ENCODE peak calls at places on chromosomes 4 and X, in seven cellular contexts. I, F, H, N, V, X and O are unnamed samples.

GRCh38 chr4:70603856-70604255 is 11.8 kb downstream of the AMBN start:
- DNase-seq in I (no peak), F (no peak), H (no peak), N (no peak), V (peak), X (no peak), O (no peak)

GRCh38 chrX:56790778-56791177 is 61.7 kb downstream of the NBDY start:
- DNase-seq in I (no peak), F (no peak), H (no peak), N (no peak), V (no peak), X (no peak), O (no peak)

GRCh38 chrX:80335062-80335830 is 85.0 kb upstream of the TENT5D start:
- DNase-seq in I (no peak), F (no peak), H (no peak), N (peak), V (peak), X (no peak), O (peak)

GRCh38 chr4:67083496-67083895 is 461.8 kb downstream of the CENPC start:
- DNase-seq in I (no peak), F (no peak), H (no peak), N (no peak), V (no peak), X (no peak), O (no peak)

GRCh38 chrX:49106930-49107329 is 16.6 kb downstream of the GPKOW start:
- DNase-seq in I (no peak), F (peak), H (peak), N (peak), V (peak), X (peak), O (peak)

GRCh38 chr4:5395781-5396180 is 312.6 kb downstream of the EVC2 start:
- DNase-seq in I (no peak), F (no peak), H (no peak), N (no peak), V (no peak), X (no peak), O (no peak)

GRCh38 chrX:124023838-124024238 is 62.3 kb downstream of the STAG2 start:
- DNase-seq in I (no peak), F (no peak), H (no peak), N (no peak), V (no peak), X (peak), O (no peak)

GRCh38 chr4:76457885-76458284 is 22.9 kb downstream of the SHROOM3 start:
- DNase-seq in I (no peak), F (no peak), H (no peak), N (no peak), V (peak), X (no peak), O (no peak)

GRCh38 chrX:129534816-129535578 is 5.1 kb upstream of the OCRL start:
- DNase-seq in I (no peak), F (no peak), H (no peak), N (no peak), V (no peak), X (no peak), O (no peak)

GRCh38 chr4:176475091-176475490 is 155.3 kb downstream of the SPCS3 start:
- DNase-seq in I (no peak), F (no peak), H (no peak), N (no peak), V (peak), X (no peak), O (no peak)

GRCh38 chr4:141131738-141132688 is 1.3 kb downstream of the RNF150 start:
- DNase-seq in I (no peak), F (no peak), H (no peak), N (no peak), V (no peak), X (peak), O (no peak)

GRCh38 chr4:2923141-2923551 is 40.1 kb downstream of the NOP14 start:
- DNase-seq in I (no peak), F (no peak), H (no peak), N (no peak), V (peak), X (peak), O (no peak)

GRCh38 chrX:72142931-72143709 is 11.4 kb upstream of the RTL5 start:
- DNase-seq in I (no peak), F (peak), H (no peak), N (peak), V (no peak), X (no peak), O (no peak)

GRCh38 chrX:141638601-141639000 is 49.1 kb downstream of the SPANXA2 start:
- DNase-seq in I (no peak), F (no peak), H (no peak), N (no peak), V (no peak), X (no peak), O (no peak)

GRCh38 chr4:1291996-1292702 is 2.5 kb downstream of the MAEA start:
- DNase-seq in I (no peak), F (no peak), H (no peak), N (no peak), V (no peak), X (no peak), O (no peak)

GRCh38 chr4:107736924-107737448 is 17.0 kb upstream of the PAPSS1 start:
- DNase-seq in I (no peak), F (peak), H (peak), N (peak), V (peak), X (peak), O (peak)

GRCh38 chr4:95963456-95963855 is 123.6 kb downstream of the PDHA2 start:
- DNase-seq in I (no peak), F (no peak), H (no peak), N (no peak), V (no peak), X (no peak), O (no peak)

GRCh38 chr4:71270901-71271300 is 67.9 kb upstream of the SLC4A4 start:
- DNase-seq in I (no peak), F (peak), H (peak), N (no peak), V (peak), X (peak), O (peak)

GRCh38 chr4:21554036-21554435 is 394.5 kb downstream of the KCNIP4 start:
- DNase-seq in I (no peak), F (no peak), H (no peak), N (no peak), V (no peak), X (no peak), O (no peak)

GRCh38 chrX:11434607-11435006 is 141.4 kb downstream of the AMELX start:
- DNase-seq in I (no peak), F (no peak), H (no peak), N (no peak), V (no peak), X (no peak), O (no peak)

GRCh38 chr4:185144601-185145240 is 1.7 kb downstream of the SLC25A4 start:
- DNase-seq in I (no peak), F (no peak), H (no peak), N (no peak), V (no peak), X (no peak), O (no peak)

GRCh38 chrX:131201986-131202385 is 87.1 kb downstream of the IGSF1 start:
- DNase-seq in I (no peak), F (no peak), H (no peak), N (no peak), V (no peak), X (no peak), O (no peak)

GRCh38 chrX:103685396-103685795 is 1.1 kb downstream of the MORF4L2 start:
- DNase-seq in I (no peak), F (peak), H (peak), N (no peak), V (no peak), X (peak), O (peak)

GRCh38 chr4:153931804-153932203 is 142.9 kb upstream of the SFRP2 start:
- DNase-seq in I (no peak), F (peak), H (no peak), N (no peak), V (peak), X (no peak), O (no peak)

GRCh38 chr4:38563703-38564490 is 100.1 kb upstream of the KLF3 start:
- DNase-seq in I (no peak), F (no peak), H (no peak), N (no peak), V (peak), X (peak), O (no peak)

DNA sequence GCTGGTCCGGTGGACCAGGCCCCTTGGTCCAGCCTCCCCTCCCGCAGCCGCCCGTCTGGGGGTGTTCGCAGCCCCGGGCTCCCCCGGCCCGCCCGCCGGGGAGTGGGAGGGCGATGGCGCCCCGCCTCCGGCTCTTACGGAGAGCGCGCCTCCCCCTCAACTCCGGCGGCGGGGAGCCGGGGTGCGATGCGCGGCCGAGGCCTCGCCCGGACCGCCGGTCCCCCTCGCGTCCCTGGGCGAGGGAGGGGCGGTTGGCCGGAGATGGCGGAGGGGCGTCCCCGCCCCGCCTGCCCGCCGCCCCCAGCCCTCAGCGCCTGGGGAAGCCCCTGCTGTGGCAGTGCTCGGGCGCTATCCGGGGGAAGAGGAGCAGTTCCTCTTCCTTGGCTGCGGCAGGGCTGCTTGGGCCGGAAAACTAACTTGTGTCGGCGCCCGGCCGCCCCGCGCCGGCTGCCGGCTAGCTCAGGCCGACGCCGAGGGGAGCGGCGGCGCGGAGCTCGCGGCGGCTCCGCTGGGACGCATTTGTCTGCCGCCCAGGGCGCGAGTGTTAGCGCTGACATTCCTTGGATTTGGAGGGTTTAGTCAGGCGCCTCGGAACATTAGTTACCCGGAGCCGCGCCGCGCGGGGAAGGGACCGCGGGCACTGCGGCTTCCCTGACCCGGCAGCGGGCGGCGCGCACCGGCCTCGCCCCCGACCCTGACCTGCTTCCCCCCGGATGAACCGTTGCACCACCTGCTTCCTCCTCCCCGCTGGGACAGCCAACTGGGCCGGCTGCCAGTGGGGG is 1.0 kb downstream of the GALNT7 start:
- DNase-seq in I (no peak), F (peak), H (peak), N (peak), V (peak), X (peak), O (peak)
- TF ChIP-seq CTCF in I (no peak), F (no peak), H (no peak), N (no peak), V (no peak), X (no peak), O (no peak)

GRCh38 chrX:69031971-69032391 is 133.3 kb downstream of the PJA1 start:
- DNase-seq in I (no peak), F (no peak), H (no peak), N (no peak), V (peak), X (no peak), O (no peak)

GRCh38 chrX:69029696-69030245 is 135.5 kb downstream of the PJA1 start:
- DNase-seq in I (no peak), F (no peak), H (no peak), N (no peak), V (no peak), X (no peak), O (no peak)

GRCh38 chrX:69028761-69029120 is 136.5 kb downstream of the PJA1 start:
- DNase-seq in I (no peak), F (no peak), H (no peak), N (no peak), V (no peak), X (no peak), O (no peak)

GRCh38 chrX:69032601-69033000 is 132.7 kb downstream of the PJA1 start:
- DNase-seq in I (no peak), F (no peak), H (no peak), N (no peak), V (no peak), X (no peak), O (no peak)

GRCh38 chrX:69031181-69031580 is 134.1 kb downstream of the PJA1 start:
- DNase-seq in I (no peak), F (no peak), H (no peak), N (no peak), V (no peak), X (no peak), O (no peak)
- TF ChIP-seq CTCF in I (no peak), F (no peak), H (no peak), N (no peak), V (peak), X (peak), O (no peak)

DNA sequence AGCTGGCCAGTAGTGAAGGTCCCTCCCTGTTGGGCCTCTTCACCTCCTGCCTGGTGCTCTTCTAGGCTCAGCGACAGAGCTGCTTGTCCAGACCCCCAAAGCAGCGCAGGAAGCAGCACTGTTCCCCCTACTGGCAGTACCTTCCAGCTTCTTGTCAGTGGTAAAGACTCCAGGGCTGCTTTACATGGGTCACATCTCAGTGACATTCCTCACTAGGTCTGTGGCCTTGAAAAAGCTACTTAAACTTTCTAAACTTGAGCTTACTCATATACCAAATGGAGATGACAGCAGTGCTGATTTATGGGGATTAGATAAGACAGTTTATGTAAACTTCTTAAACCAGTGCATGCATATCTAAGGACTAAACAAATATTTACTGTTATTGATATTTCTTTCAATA is 117.3 kb downstream of the FAT4 start:
- DNase-seq in I (no peak), F (peak), H (no peak), N (no peak), V (peak), X (peak), O (no peak)
- TF ChIP-seq CTCF in I (peak), F (no peak), H (no peak), N (no peak), V (peak), X (peak), O (no peak)

GRCh38 chr4:80026080-80026479 is 46.9 kb downstream of the ANTXR2 start:
- DNase-seq in I (no peak), F (peak), H (no peak), N (no peak), V (no peak), X (no peak), O (no peak)
- TF ChIP-seq CTCF in I (no peak), F (no peak), H (no peak), N (no peak), V (no peak), X (no peak), O (no peak)

GRCh38 chr4:8534129-8534528 is 46.1 kb upstream of the GPR78 start:
- DNase-seq in I (no peak), F (no peak), H (peak), N (no peak), V (peak), X (peak), O (no peak)
- TF ChIP-seq CTCF in I (no peak), F (no peak), H (no peak), N (no peak), V (no peak), X (no peak), O (no peak)

GRCh38 chrX:119292445-119292844 is 56.4 kb downstream of the PGRMC1 start:
- DNase-seq in I (no peak), F (peak), H (no peak), N (no peak), V (no peak), X (no peak), O (no peak)

GRCh38 chrX:119288890-119289393 is 52.9 kb downstream of the PGRMC1 start:
- DNase-seq in I (no peak), F (peak), H (no peak), N (no peak), V (no peak), X (no peak), O (no peak)
- TF ChIP-seq CTCF in I (no peak), F (peak), H (no peak), N (no peak), V (no peak), X (no peak), O (no peak)

GRCh38 chrX:145393702-145394235 is 146.5 kb downstream of the SPANXN1 start:
- DNase-seq in I (no peak), F (peak), H (no peak), N (peak), V (no peak), X (no peak), O (no peak)
- TF ChIP-seq CTCF in I (peak), F (peak), H (peak), N (peak), V (no peak), X (peak), O (no peak)